ENCODE peak calls at places on chromosomes 16 and 17, in four cellular contexts. L, S, Z and G are unnamed samples.

GRCh38 chr17:1939979-1940809 is 84.9 kb downstream of the RTN4RL1 start:
- DNase-seq in L (peak; percentile 30), Z (no peak), S (no peak), G (no peak)

GRCh38 chr16:86088816-86089215 is 189.9 kb downstream of the IRF8 start:
- DNase-seq in Z (no peak), L (no peak), S (no peak), G (no peak)

GRCh38 chr16:3541527-3542152 is 35.6 kb downstream of the NLRC3 start:
- DNase-seq in S (no peak), L (no peak), Z (no peak), G (no peak)

GRCh38 chr16:78589331-78589730 is 489.9 kb downstream of the WWOX start:
- DNase-seq in Z (no peak), L (no peak), S (no peak), G (no peak)

GRCh38 chr16:56428087-56428486 is 2.7 kb upstream of the AMFR start:
- DNase-seq in L (no peak), S (no peak), Z (no peak), G (no peak)

GRCh38 chr17:22669721-22670120 is 977.4 kb downstream of the KCNJ18 start:
- DNase-seq in L (no peak), S (no peak), Z (no peak), G (no peak)

GRCh38 chr16:86515420-86515779 is 5.1 kb downstream of the FOXF1 start:
- DNase-seq in Z (peak; percentile 75), S (peak; percentile 28), L (peak; percentile 77), G (peak; percentile 63)

GRCh38 chr16:51989637-51990230 is 557.2 kb downstream of the TOX3 start:
- DNase-seq in L (no peak), Z (no peak), S (no peak), G (no peak)

GRCh38 chr16:57532251-57532625 is 4.1 kb downstream of the CCDC102A start:
- DNase-seq in Z (peak; percentile 43), S (no peak), L (no peak), G (no peak)

GRCh38 chr16:72637306-72637705 is 410.6 kb downstream of the ZFHX3 start:
- DNase-seq in L (no peak), S (peak; percentile 77), Z (no peak), G (peak; percentile 28)

GRCh38 chr17:53765609-53766008 is 57.1 kb upstream of the KIF2B start:
- DNase-seq in Z (no peak), S (no peak), L (no peak), G (no peak)

GRCh38 chr17:66915204-66915611 is 49.3 kb upstream of the CACNG4 start:
- DNase-seq in S (no peak), Z (no peak), L (peak; percentile 71), G (no peak)

GRCh38 chr16:27253526-27253930 is 15.0 kb downstream of the NSMCE1 start:
- DNase-seq in S (peak; percentile 92), L (no peak), Z (no peak), G (no peak)

GRCh38 chr17:13544755-13545154 is 57.0 kb downstream of the HS3ST3A1 start:
- DNase-seq in S (peak; percentile 61), L (no peak), Z (no peak), G (no peak)

GRCh38 chr16:9122342-9122741 is 30.9 kb downstream of the HAPSTR1 start:
- DNase-seq in S (no peak), Z (peak; percentile 35), L (no peak), G (no peak)

GRCh38 chr16:50862818-50863672 is 121.2 kb downstream of the CYLD start:
- DNase-seq in L (no peak), Z (peak; percentile 31), S (no peak), G (no peak)

GRCh38 chr16:30068750-30069574 is 3.4 kb downstream of the ALDOA start:
- DNase-seq in L (no peak), S (no peak), Z (no peak), G (peak; percentile 63)

GRCh38 chr17:79171152-79171551 is 96.5 kb downstream of the ENGASE start:
- DNase-seq in Z (no peak), S (no peak), L (no peak), G (no peak)

GRCh38 chr16:23085949-23086348 is 63.3 kb downstream of the USP31 start:
- DNase-seq in Z (no peak), L (no peak), S (no peak), G (no peak)

GRCh38 chr17:21287703-21288449 is 3.4 kb downstream of the MAP2K3 start:
- DNase-seq in Z (no peak), S (peak; percentile 97), L (no peak), G (no peak)

GRCh38 chr16:31577411-31577810 is 49.7 kb downstream of the AHSP start:
- DNase-seq in S (no peak), L (no peak), Z (no peak), G (no peak)

DNA sequence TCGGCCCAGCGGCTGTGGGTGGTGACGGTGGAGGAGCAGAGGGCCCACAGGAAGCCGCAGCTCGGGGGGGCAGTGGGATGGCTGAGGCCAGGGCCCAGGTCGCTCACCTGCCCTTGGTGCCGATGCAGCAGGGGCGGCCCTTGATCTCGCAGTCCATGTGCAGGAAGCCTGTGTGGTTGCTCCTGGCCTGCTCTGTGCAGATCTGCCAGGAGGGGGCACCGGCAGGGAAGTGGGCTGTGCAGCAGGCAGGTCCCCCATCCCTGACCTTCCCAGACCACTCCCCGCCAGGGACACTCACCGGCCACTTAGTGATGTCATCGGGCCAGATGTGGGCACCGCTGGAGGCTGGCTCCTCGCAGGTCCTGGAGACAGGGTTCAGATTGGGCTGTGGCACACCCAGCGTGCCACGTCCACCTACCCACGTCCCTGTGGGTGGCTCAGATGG is 6.2 kb downstream of the AANAT start:
- DNase-seq in L (peak; percentile 89), Z (peak; percentile 85), S (no peak), G (peak; percentile 67)
- H3K56ac ChIP-seq in L (no peak overlapping the region), Z (no peak overlapping the region), S (no peak overlapping the region), G (no peak overlapping the region)

DNA sequence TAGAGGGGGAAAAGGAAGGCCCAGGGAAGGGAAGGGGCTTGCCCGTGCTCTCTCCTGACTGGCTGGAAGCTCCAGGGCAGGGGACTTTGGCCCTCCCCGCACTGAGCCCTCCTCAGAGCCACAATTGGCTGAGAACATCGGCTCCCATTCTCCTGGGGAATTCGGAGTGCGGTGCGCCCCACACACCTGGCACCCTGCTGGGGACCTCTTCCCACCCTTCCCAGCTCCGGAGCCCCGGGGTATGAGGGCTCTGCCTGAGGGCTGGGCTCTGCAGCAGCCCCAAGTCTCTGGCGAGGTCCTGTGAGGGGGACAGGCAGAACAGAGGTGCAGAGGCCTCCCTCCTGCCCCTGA is 36.0 kb downstream of the PIMREG start:
- DNase-seq in S (no peak), L (no peak), Z (no peak), G (no peak)
- H3K4ac ChIP-seq in S (no peak overlapping the region), L (no peak overlapping the region), Z (no peak overlapping the region), G (no peak overlapping the region)

DNA sequence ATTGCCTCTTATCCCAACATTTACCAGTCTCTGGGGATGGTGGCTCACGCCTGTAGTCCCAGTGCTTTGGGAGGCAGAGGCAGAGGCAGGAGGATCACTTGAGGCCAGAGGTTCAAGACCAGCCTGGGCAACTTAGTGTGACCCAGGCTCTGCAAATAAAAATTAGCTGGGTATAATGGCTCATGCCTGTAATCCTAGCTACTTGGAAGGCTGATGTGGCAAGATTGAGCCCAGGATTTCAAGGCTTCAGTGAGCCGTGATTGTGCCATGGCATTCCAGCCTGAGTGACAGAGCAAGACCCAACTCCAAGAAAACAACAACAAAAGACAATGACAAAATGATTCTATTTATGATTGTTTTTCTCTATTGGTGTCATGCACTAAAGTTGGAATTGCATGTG is 244.9 kb downstream of the RBFOX1 start:
- DNase-seq in L (no peak), Z (no peak), S (no peak), G (no peak)
- H3K56ac ChIP-seq in L (no peak overlapping the region), Z (no peak overlapping the region), S (no peak overlapping the region), G (no peak overlapping the region)

DNA sequence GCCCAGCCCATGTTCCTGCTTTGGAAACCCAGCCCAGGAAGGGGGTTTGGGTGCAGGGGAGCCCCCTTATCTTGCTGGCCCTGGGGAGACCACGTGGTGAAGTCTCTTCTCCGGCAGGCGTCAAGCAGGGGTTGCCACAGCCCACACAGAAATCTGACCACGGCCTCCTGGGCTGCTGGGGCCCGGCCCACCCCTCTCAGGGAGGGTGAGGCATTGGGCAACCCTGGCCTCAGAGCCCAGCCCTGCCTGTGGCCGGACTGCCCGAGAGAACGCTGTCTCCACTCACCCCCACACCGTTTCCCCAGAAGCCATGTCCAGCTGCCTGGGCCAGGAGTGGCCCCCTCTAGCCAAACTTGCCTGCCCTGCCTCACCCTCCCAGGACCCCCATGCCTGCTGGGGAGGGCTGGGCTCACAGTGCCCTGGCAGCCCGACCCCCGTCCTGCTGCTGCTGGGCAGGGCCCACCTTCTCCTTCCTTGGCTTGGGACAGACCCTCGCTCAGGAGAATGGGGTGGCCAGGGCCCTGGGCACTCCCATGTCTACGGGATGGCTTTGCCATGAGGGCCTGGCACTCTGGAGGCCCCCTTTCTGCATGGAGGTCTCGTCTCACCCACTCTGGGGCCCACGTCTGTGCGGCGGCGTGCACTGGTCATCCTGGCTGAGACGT is 6.7 kb downstream of the RPUSD1 start:
- DNase-seq in Z (no peak), L (no peak), S (no peak), G (no peak)
- H3K4ac ChIP-seq in Z (no peak overlapping the region), L (no peak overlapping the region), S (no peak overlapping the region), G (no peak overlapping the region)

GRCh38 chr17:20179031-20179430 is 169.9 kb downstream of the SPECC1 start:
- DNase-seq in Z (no peak), L (no peak), S (no peak), G (no peak)
- H3K56ac ChIP-seq in Z (no peak overlapping the region), L (no peak overlapping the region), S (no peak overlapping the region), G (no peak overlapping the region)